ENCODE peak calls at places on chromosome 12, in five cellular contexts. P is bronchial epithelial cell, A is H1, O is upper lobe of right lung, M is OCI-LY7. W is an unnamed sample.

GRCh38 chr12:20257311-20257710 is 111.0 kb upstream of the PDE3A start:
- DNase-seq in P (no peak), A (no peak), O (no peak), M (no peak), W (no peak)

GRCh38 chr12:60847281-60847680 is 1251.5 kb downstream of the SLC16A7 start:
- DNase-seq in P (no peak), A (no peak), O (no peak), M (no peak), W (no peak)

GRCh38 chr12:6946033-6946919 is 2.5 kb downstream of the C12orf57 start:
- DNase-seq in P (peak), A (peak), O (peak), M (peak), W (no peak)

GRCh38 chr12:9073077-9073476 is 42.6 kb downstream of the A2M start:
- DNase-seq in P (no peak), A (no peak), O (no peak), M (no peak), W (no peak)

GRCh38 chr12:129202109-129202814 is 349.0 kb downstream of the GLT1D1 start:
- DNase-seq in P (no peak), A (no peak), O (no peak), M (no peak), W (no peak)

GRCh38 chr12:44875417-44875953 is 630 bp downstream of the NELL2 start:
- DNase-seq in P (no peak), A (peak), O (peak), M (peak), W (no peak)

GRCh38 chr12:14111230-14111865 is 129.9 kb upstream of the GRIN2B start:
- DNase-seq in P (no peak), A (peak), O (no peak), M (peak), W (no peak)

GRCh38 chr12:45435945-45436710 is 220.2 kb downstream of the ANO6 start:
- DNase-seq in P (no peak), A (no peak), O (no peak), M (peak), W (no peak)

GRCh38 chr12:79155703-79156102 is 291.1 kb downstream of the SYT1 start:
- DNase-seq in P (peak), A (no peak), O (no peak), M (no peak), W (no peak)

GRCh38 chr12:48001426-48002178 is 2.7 kb downstream of the COL2A1 start:
- DNase-seq in P (peak), A (peak), O (no peak), M (no peak), W (no peak)

GRCh38 chr12:107681455-107681835 is 4.2 kb upstream of the PWP1 start:
- DNase-seq in P (no peak), A (peak), O (no peak), M (no peak), W (no peak)

GRCh38 chr12:83850531-83850930 is 1062.1 kb downstream of the SLC6A15 start:
- DNase-seq in P (peak), A (no peak), O (no peak), M (no peak), W (no peak)

GRCh38 chr12:96143392-96143791 is 50.8 kb upstream of the ELK3 start:
- DNase-seq in P (no peak), A (no peak), O (no peak), M (peak), W (no peak)

GRCh38 chr12:47741340-47741703 is 16.0 kb upstream of the ENDOU start:
- DNase-seq in P (no peak), A (no peak), O (peak), M (peak), W (no peak)

GRCh38 chr12:47377414-47378221 is 297.9 kb upstream of the AMIGO2 start:
- DNase-seq in P (peak), A (no peak), O (peak), M (no peak), W (peak)

GRCh38 chr12:39272934-39273770 is 169.8 kb downstream of the KIF21A start:
- DNase-seq in P (peak), A (peak), O (no peak), M (peak), W (no peak)

GRCh38 chr12:108826807-108827721 is 30.3 kb downstream of the SSH1 start:
- DNase-seq in P (no peak), A (no peak), O (no peak), M (no peak), W (no peak)

GRCh38 chr12:110965574-110965973 is 45.2 kb upstream of the MYL2 start:
- DNase-seq in P (no peak), A (no peak), O (no peak), M (no peak), W (no peak)

GRCh38 chr12:42962384-42962783 is 372.8 kb upstream of the PRICKLE1 start:
- DNase-seq in P (no peak), A (no peak), O (no peak), M (no peak), W (no peak)

GRCh38 chr12:5186715-5187114 is 143.0 kb downstream of the KCNA5 start:
- DNase-seq in P (no peak), A (no peak), O (no peak), M (no peak), W (no peak)

GRCh38 chr12:93223440-93224426 is 154.0 kb upstream of the NUDT4 start:
- DNase-seq in P (peak), A (no peak), O (no peak), M (no peak), W (no peak)

GRCh38 chr12:98227162-98227561 is 288.2 kb upstream of the TMPO start:
- DNase-seq in P (peak), A (no peak), O (no peak), M (peak), W (no peak)

GRCh38 chr12:78115889-78116288 is 285.2 kb downstream of the NAV3 start:
- DNase-seq in P (no peak), A (no peak), O (no peak), M (no peak), W (no peak)

GRCh38 chr12:3333583-3333982 is 157.4 kb upstream of the PRMT8 start:
- DNase-seq in P (no peak), A (peak), O (no peak), M (no peak), W (no peak)

GRCh38 chr12:97556201-97556824 is 93.7 kb downstream of the RMST start:
- DNase-seq in P (peak), A (no peak), O (peak), M (peak), W (no peak)

GRCh38 chr12:54261817-54262402 is 18.0 kb downstream of the CBX5 start:
- DNase-seq in P (no peak), A (no peak), O (no peak), M (no peak), W (no peak)

GRCh38 chr12:91811481-91812287 is 334.0 kb downstream of the BTG1 start:
- DNase-seq in P (peak), A (peak), O (peak), M (peak), W (peak)

GRCh38 chr12:95836185-95836609 is 22.6 kb upstream of the SNRPF start:
- DNase-seq in P (peak), A (no peak), O (no peak), M (no peak), W (no peak)

GRCh38 chr12:105226219-105226618 is 9.8 kb downstream of the APPL2 start:
- DNase-seq in P (no peak), A (no peak), O (peak), M (no peak), W (peak)

GRCh38 chr12:114425031-114425626 is 19.2 kb upstream of the TBX5 start:
- DNase-seq in P (no peak), A (no peak), O (no peak), M (no peak), W (no peak)

GRCh38 chr12:51323966-51324895 is at the start of gene BIN2:
- DNase-seq in P (no peak), A (no peak), O (peak), M (peak), W (no peak)

GRCh38 chr12:7113389-7113871 is 4.4 kb upstream of the C1RL start:
- DNase-seq in P (peak), A (peak), O (peak), M (peak), W (no peak)

GRCh38 chr12:106910202-106910601 is 45.5 kb upstream of the TMEM263 start:
- DNase-seq in P (no peak), A (no peak), O (no peak), M (peak), W (no peak)

GRCh38 chr12:114166360-114166759 is 200.2 kb upstream of the RBM19 start:
- DNase-seq in P (no peak), A (peak), O (no peak), M (peak), W (no peak)

GRCh38 chr12:98224584-98225221 is 290.7 kb upstream of the TMPO start:
- DNase-seq in P (no peak), A (no peak), O (no peak), M (peak), W (no peak)

GRCh38 chr12:57793920-57794319 is 11.3 kb downstream of the TSFM start:
- DNase-seq in P (peak), A (no peak), O (no peak), M (no peak), W (no peak)

GRCh38 chr12:130989391-130989790 is 35.7 kb downstream of the ADGRD1 start:
- DNase-seq in P (no peak), A (no peak), O (peak), M (no peak), W (no peak)

GRCh38 chr12:118371354-118372282 is 1.1 kb downstream of the TAOK3 start:
- DNase-seq in P (no peak), A (peak), O (peak), M (no peak), W (no peak)

GRCh38 chr12:132602578-132603239 is 7.7 kb downstream of the LRCOL1 start:
- DNase-seq in P (no peak), A (no peak), O (no peak), M (no peak), W (no peak)

GRCh38 chr12:57461326-57461903 is 1.8 kb downstream of the GLI1 start:
- DNase-seq in P (no peak), A (peak), O (peak), M (peak), W (no peak)

DNA sequence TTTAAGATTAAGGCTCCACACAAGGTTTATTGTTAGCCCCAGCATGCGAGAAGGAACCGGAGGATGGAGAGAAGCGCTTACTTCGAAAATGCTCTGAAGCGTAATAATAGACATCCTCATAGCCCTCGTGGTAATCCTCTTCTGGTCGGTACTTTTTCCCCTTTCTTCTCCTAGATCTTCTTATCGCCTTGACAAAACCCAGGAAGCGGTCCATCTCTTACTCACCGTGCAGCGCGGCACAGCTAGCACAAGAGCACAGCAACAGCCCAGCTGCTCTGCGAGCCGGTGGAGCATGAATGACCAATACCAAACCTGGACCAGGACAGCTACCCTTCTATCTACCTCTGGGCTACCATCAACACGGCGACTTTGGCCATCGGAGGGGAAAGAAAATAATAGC is 125.1 kb upstream of the GRIP1 start:
- DNase-seq in P (no peak), A (no peak), O (no peak), M (no peak), W (no peak)
- H3K4me3 ChIP-seq in P (no peak), A (no peak), O (no peak), M (no peak), W (no peak)

GRCh38 chr12:26119391-26119981 is 5.4 kb downstream of the BHLHE41 start:
- DNase-seq in P (peak), A (no peak), O (no peak), M (peak), W (no peak)
- TF ChIP-seq CTCF in P (peak), A (peak), O (peak), M (peak), W (peak)

GRCh38 chr12:1528791-1529190 is 65.6 kb downstream of the FBXL14 start:
- DNase-seq in P (no peak), A (no peak), O (peak), M (no peak), W (no peak)

GRCh38 chr12:1529862-1530591 is 64.4 kb downstream of the FBXL14 start:
- DNase-seq in P (no peak), A (no peak), O (peak), M (peak), W (no peak)

GRCh38 chr12:1525858-1526257 is 68.5 kb downstream of the FBXL14 start:
- DNase-seq in P (no peak), A (no peak), O (no peak), M (peak), W (no peak)

GRCh38 chr12:1529228-1529861 is 65.0 kb downstream of the FBXL14 start:
- DNase-seq in P (no peak), A (no peak), O (peak), M (no peak), W (no peak)

DNA sequence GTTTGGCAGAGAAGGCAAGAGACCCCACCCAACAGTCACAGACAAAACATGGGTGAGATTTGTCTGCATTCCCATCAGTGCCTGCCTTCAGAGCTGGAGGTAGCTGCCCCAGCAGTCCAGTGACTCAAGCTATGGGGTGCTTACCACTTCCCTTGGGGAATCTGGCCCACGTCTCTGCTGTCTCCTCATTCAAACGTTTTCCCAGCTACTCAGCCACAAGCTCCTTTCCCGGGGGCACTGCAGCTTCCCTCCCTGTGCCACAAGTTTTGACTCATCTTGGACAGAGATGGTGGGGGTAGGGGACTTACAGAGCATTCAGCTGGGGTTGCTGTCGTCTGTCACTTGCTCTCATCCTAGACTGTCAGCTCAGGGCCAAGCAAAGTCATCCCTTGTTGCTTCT is 66.6 kb downstream of the FBXL14 start:
- DNase-seq in P (peak), A (no peak), O (peak), M (no peak), W (no peak)
- H3K4me3 ChIP-seq in P (no peak), A (no peak), O (no peak), M (no peak), W (no peak)

DNA sequence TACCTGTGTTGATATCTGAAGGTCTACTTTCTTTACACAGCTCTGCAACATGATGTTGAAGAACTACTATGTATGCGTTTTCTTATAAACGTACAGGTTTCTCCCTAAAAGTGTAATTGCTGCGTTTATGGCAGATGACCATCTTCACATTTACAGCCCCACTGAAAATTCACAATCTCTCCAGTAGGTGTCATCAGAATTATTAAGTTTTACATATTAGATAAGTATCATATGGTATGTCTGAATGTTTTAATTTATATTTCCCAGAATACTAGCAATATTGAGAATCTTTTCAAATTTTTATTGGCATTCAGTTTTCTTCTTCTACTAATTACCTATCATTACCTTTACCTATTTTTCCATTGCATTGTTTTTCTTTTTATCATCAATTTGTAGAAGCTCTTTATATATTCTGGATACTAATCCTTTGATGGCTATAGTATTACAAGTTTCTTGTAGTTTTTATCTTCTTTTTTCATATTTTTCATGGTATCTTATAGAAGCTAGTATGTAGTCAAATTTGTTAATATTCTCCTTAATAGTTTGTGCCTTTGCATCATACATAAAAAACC is 123.5 kb downstream of the CAPZA3 start:
- DNase-seq in P (peak), A (no peak), O (no peak), M (peak), W (no peak)
- TF ChIP-seq CTCF in P (peak), A (no peak), O (peak), M (peak), W (no peak)

GRCh38 chr12:26188641-26189040 is 6.7 kb upstream of the SSPN start:
- DNase-seq in P (no peak), A (no peak), O (no peak), M (no peak), W (no peak)
- H3K4me3 ChIP-seq in P (no peak), A (no peak), O (no peak), M (no peak), W (no peak)

DNA sequence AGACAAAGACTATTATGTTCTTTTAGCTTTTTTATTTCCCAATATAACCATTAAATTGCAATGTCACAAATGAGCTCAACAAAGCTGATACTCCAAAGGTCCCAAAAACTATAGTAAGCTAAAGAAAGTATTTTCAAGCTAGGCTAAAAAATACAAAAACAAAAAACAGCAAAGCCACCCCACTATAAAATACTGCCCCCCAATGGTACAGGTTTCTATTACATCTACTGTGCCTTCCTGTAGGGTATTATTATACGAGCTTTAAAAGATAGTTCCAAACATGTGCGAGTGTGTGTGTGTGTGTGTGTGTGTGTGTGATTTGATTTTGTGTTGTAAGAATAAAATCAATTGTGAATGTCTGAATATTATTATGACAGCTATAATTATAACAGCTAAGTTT is 1.1 kb downstream of the IFNG start:
- DNase-seq in P (peak), A (no peak), O (no peak), M (peak), W (no peak)
- TF ChIP-seq CTCF in P (peak), A (peak), O (peak), M (peak), W (no peak)

GRCh38 chr12:32894566-32894965 is 2.0 kb downstream of the PKP2 start:
- DNase-seq in P (no peak), A (no peak), O (no peak), M (no peak), W (no peak)
- H3K4me3 ChIP-seq in P (no peak), A (no peak), O (no peak), M (no peak), W (no peak)

W was measured in thoracic aorta.